ENCODE peak calls at places on chromosomes 11 and 22, in seven cellular contexts. E, Z, U, D, W, B and N are unnamed samples.

GRCh38 chr11:63813563-63814382 is 517 bp downstream of the SPINDOC start:
- DNase-seq in D (peak; percentile 71), Z (peak; percentile 87), W (peak; percentile 67), B (peak; percentile 58), E (no peak), U (peak; percentile 64), N (peak; percentile 46)

GRCh38 chr22:48494256-48494967 is 1333.3 kb downstream of the BRD1 start:
- DNase-seq in W (no peak), Z (peak; percentile 78), B (no peak), E (peak; percentile 66), U (peak; percentile 15), D (no peak), N (peak; percentile 24)

GRCh38 chr11:94170953-94171352 is 42.3 kb downstream of the PANX1 start:
- DNase-seq in D (no peak), U (no peak), W (no peak), E (no peak), B (no peak), Z (no peak), N (no peak)

GRCh38 chr22:20847318-20847822 is 11.2 kb downstream of the PI4KA start:
- DNase-seq in D (no peak), W (no peak), U (no peak), Z (no peak), E (no peak), B (no peak), N (no peak)

GRCh38 chr11:6298605-6299004 is 21.7 kb downstream of the CAVIN3 start:
- DNase-seq in W (peak; percentile 85), D (peak; percentile 89), U (no peak), Z (no peak), E (no peak), B (peak; percentile 48), N (peak; percentile 74)

GRCh38 chr22:31652911-31653684 is 8.9 kb downstream of the PISD start:
- DNase-seq in W (no peak), Z (no peak), D (no peak), E (no peak), U (no peak), B (no peak), N (no peak)

GRCh38 chr11:122108192-122108799 is 7.7 kb downstream of the BLID start:
- DNase-seq in E (no peak), D (peak; percentile 68), B (peak; percentile 33), U (no peak), W (peak; percentile 81), Z (no peak), N (no peak)

GRCh38 chr11:18452927-18453326 is 2.7 kb upstream of the LDHAL6A start:
- DNase-seq in W (no peak), E (no peak), B (no peak), Z (no peak), U (no peak), D (peak; percentile 3), N (no peak)

GRCh38 chr11:3001496-3001895 is 9.4 kb upstream of the NAP1L4 start:
- DNase-seq in Z (peak; percentile 78), D (no peak), U (no peak), W (no peak), B (no peak), E (no peak), N (peak; percentile 57)

GRCh38 chr11:15901046-15901445 is 455.3 kb downstream of the SOX6 start:
- DNase-seq in B (no peak), W (no peak), D (peak; percentile 63), U (no peak), E (no peak), Z (no peak), N (no peak)

GRCh38 chr11:117072517-117073218 is 25.6 kb downstream of the SIK3 start:
- DNase-seq in B (peak; percentile 26), U (no peak), Z (no peak), E (no peak), D (peak; percentile 94), W (no peak), N (no peak)

GRCh38 chr22:49760630-49761571 is 66.8 kb downstream of the BRD1 start:
- DNase-seq in E (peak; percentile 58), D (no peak), U (no peak), Z (peak; percentile 66), W (no peak), B (peak; percentile 53), N (no peak)

GRCh38 chr11:24161587-24161986 is 335.3 kb upstream of the LUZP2 start:
- DNase-seq in W (no peak), D (no peak), Z (no peak), U (no peak), B (no peak), E (no peak), N (no peak)